ENCODE peak calls at places on chromosomes 4 and X, in seven cellular contexts. B is T1000; R is T-helper 2 cell; L is stimulated activated CD4-positive, alpha-beta T cell treated with anti-CD3 and anti-CD28 coated beads, Interleukin-15, amount 100 ng/mL, for 1 hour; D is myocyte; A is occipital lobe; M is aorta. G is an unnamed sample.

GRCh38 chrX:40563784-40564183 is 17.0 kb upstream of the ATP6AP2 start:
- DNase-seq in M (no peak), D (no peak), B (no peak), A (no peak), L (no peak), R (no peak), G (no peak)

GRCh38 chrX:14963447-14964236 is 90.4 kb downstream of the MOSPD2 start:
- DNase-seq in D (peak; percentile 12), M (no peak), A (no peak), L (no peak), R (no peak), B (no peak), G (no peak)

GRCh38 chr4:59135248-59135802 is 2025.1 kb upstream of the IGFBP7 start:
- DNase-seq in D (no peak), A (no peak), L (no peak), R (no peak), M (no peak), B (no peak), G (no peak)

GRCh38 chr4:76584235-76585152 is 149.5 kb downstream of the SHROOM3 start:
- DNase-seq in B (no peak), M (no peak), L (no peak), D (no peak), R (no peak), A (no peak), G (no peak)

GRCh38 chr4:4334798-4335520 is 44.9 kb downstream of the ZBTB49 start:
- DNase-seq in R (peak; percentile 49), L (peak; percentile 57), M (peak; percentile 83), B (no peak), D (peak; percentile 69), A (peak; percentile 28), G (peak; percentile 40)

GRCh38 chr4:123777297-123777859 is 380.8 kb downstream of the SPRY1 start:
- DNase-seq in D (no peak), M (no peak), A (no peak), B (no peak), R (no peak), L (no peak), G (no peak)

GRCh38 chr4:28886934-28887333 is 1833.2 kb upstream of the PCDH7 start:
- DNase-seq in R (no peak), B (peak; percentile 34), M (no peak), A (no peak), D (no peak), L (no peak), G (no peak)

GRCh38 chrX:83916525-83916924 is 55.6 kb downstream of the CYLC1 start:
- DNase-seq in A (no peak), L (no peak), D (no peak), R (no peak), B (no peak), M (no peak), G (peak; percentile 14)

GRCh38 chr4:151403656-151404055 is 5.3 kb upstream of the FHIP1A start:
- DNase-seq in A (no peak), L (no peak), R (no peak), D (no peak), B (no peak), M (no peak), G (no peak)

GRCh38 chr4:57051100-57051499 is 59.1 kb downstream of the IGFBP7 start:
- DNase-seq in A (no peak), B (no peak), D (peak; percentile 64), M (no peak), R (no peak), L (no peak), G (no peak)

GRCh38 chr4:8592366-8593267 is at the start of gene CPZ:
- DNase-seq in A (no peak), L (no peak), M (peak; percentile 77), R (no peak), D (peak; percentile 56), B (no peak), G (no peak)

GRCh38 chrX:134622813-134623185 is 35.5 kb downstream of the PLAC1 start:
- DNase-seq in B (no peak), A (no peak), R (no peak), M (no peak), D (peak; percentile 65), L (no peak), G (no peak)

GRCh38 chrX:56385336-56385735 is 153.2 kb downstream of the KLF8 start:
- DNase-seq in R (no peak), D (no peak), B (no peak), M (no peak), A (no peak), L (no peak), G (peak; percentile 10)

GRCh38 chr4:1502976-1503375 is 96.7 kb upstream of the NKX1-1 start:
- DNase-seq in D (no peak), L (no peak), M (peak; percentile 77), B (no peak), R (no peak), A (no peak), G (no peak)

GRCh38 chr4:142383354-142383753 is 462.7 kb downstream of the INPP4B start:
- DNase-seq in M (no peak), L (no peak), R (no peak), B (no peak), A (no peak), D (peak; percentile 56), G (no peak)

GRCh38 chrX:130171446-130172126 is at the start of gene RAB33A:
- DNase-seq in R (peak; percentile 8), B (no peak), L (no peak), D (no peak), A (peak; percentile 61), M (no peak), G (no peak)

GRCh38 chr4:7853271-7853670 is 86.4 kb downstream of the AFAP1 start:
- DNase-seq in M (no peak), R (no peak), D (no peak), A (no peak), L (no peak), B (no peak), G (no peak)

GRCh38 chr4:126779446-126780166 is 853.2 kb upstream of the INTU start:
- DNase-seq in A (no peak), B (no peak), R (no peak), L (no peak), D (peak; percentile 68), M (peak; percentile 62), G (no peak)

GRCh38 chrX:155242300-155242699 is 22.0 kb downstream of the RAB39B start:
- DNase-seq in D (no peak), L (no peak), M (no peak), A (no peak), R (no peak), B (no peak), G (no peak)

GRCh38 chr4:125826801-125827200 is 512.0 kb downstream of the FAT4 start:
- DNase-seq in A (no peak), L (no peak), M (no peak), B (no peak), D (no peak), R (no peak), G (no peak)

GRCh38 chr4:187019896-187020295 is 296.2 kb upstream of the FAT1 start:
- DNase-seq in D (no peak), R (no peak), B (no peak), A (no peak), L (no peak), M (no peak), G (no peak)

GRCh38 chrX:94633237-94633636 is 959.2 kb downstream of the FAM133A start:
- DNase-seq in L (no peak), D (no peak), M (no peak), B (no peak), A (no peak), R (no peak), G (no peak)

GRCh38 chrX:104877504-104877903 is 311.5 kb downstream of the IL1RAPL2 start:
- DNase-seq in D (no peak), M (no peak), L (no peak), A (no peak), R (no peak), B (no peak), G (no peak)